ENCODE peak calls at places on chromosomes 3 and 15, in seven cellular contexts. Q is HCT116, G is stomach, H is sigmoid colon, D is GM12892, E is breast epithelium, C is spleen. V is an unnamed sample.
A peak's percentile ranks its signal among the peaks of the same experiment; 100 is the strongest.

GRCh38 chr15:68700395-68701123 is 120.1 kb downstream of the ANP32A start:
- DNase-seq in E (no peak), H (peak; percentile 86), Q (no peak), G (no peak), D (no peak), C (peak; percentile 72), V (no peak)

GRCh38 chr3:58117561-58118305 is 93.0 kb downstream of the DNASE1L3 start:
- DNase-seq in C (no peak), D (no peak), G (peak; percentile 93), H (no peak), Q (no peak), E (peak; percentile 43), V (no peak)

GRCh38 chr3:48694610-48695051 is 8.9 kb upstream of the NCKIPSD start:
- DNase-seq in D (no peak), G (peak; percentile 64), C (peak; percentile 47), H (peak; percentile 96), E (peak; percentile 76), Q (peak; percentile 32), V (no peak)

GRCh38 chr15:89389841-89390603 is 55.4 kb upstream of the POLG start:
- DNase-seq in H (no peak), Q (no peak), C (peak; percentile 71), D (no peak), E (no peak), G (no peak), V (no peak)

GRCh38 chr15:57537072-57537471 is 54.6 kb upstream of the MYZAP start:
- DNase-seq in E (no peak), G (peak; percentile 55), H (no peak), C (no peak), Q (peak; percentile 10), D (no peak), V (no peak)

GRCh38 chr3:159787191-159787590 is 201.4 kb upstream of the IL12A start:
- DNase-seq in C (no peak), G (no peak), Q (peak; percentile 82), E (no peak), H (no peak), D (no peak), V (no peak)

GRCh38 chr3:36372534-36372935 is 7.8 kb upstream of the STAC start:
- DNase-seq in C (no peak), E (no peak), H (no peak), G (no peak), Q (no peak), D (no peak), V (no peak)

GRCh38 chr15:28984421-28985375 is 98.9 kb downstream of the APBA2 start:
- DNase-seq in Q (no peak), C (no peak), E (peak; percentile 17), D (no peak), G (no peak), H (no peak), V (no peak)

GRCh38 chr15:79208179-79208578 is 74.3 kb upstream of the ANKRD34C start:
- DNase-seq in E (no peak), C (no peak), G (no peak), D (no peak), Q (no peak), H (no peak), V (no peak)

GRCh38 chr3:38454884-38455638 is 1.4 kb downstream of the ACVR2B start:
- DNase-seq in Q (no peak), C (peak; percentile 83), D (peak; percentile 43), E (peak; percentile 47), G (peak; percentile 87), H (peak; percentile 90), V (peak; percentile 46)

GRCh38 chr3:38455639-38456430 is 2.1 kb downstream of the ACVR2B start:
- DNase-seq in Q (no peak), C (no peak), D (no peak), G (no peak), H (peak; percentile 83), E (no peak), V (no peak)

GRCh38 chr3:38453075-38453913 is at the start of gene ACVR2B:
- DNase-seq in Q (peak; percentile 54), D (peak; percentile 76), G (peak; percentile 94), C (peak; percentile 91), H (peak; percentile 95), E (peak; percentile 84), V (peak; percentile 78)

GRCh38 chr3:38453914-38454178 is 156 bp downstream of the ACVR2B start:
- DNase-seq in Q (no peak), E (no peak), G (no peak), C (no peak), D (no peak), H (no peak), V (no peak)

GRCh38 chr3:38454179-38454883 is 641 bp downstream of the ACVR2B start:
- DNase-seq in C (peak; percentile 79), D (peak; percentile 52), G (peak; percentile 65), Q (no peak), E (peak; percentile 24), H (no peak), V (peak; percentile 60)
- TF ChIP-seq POLR2A in C (no peak), D (peak; percentile 35), G (no peak), Q (peak; percentile 40), E (no peak), H (no peak), V (no peak)

GRCh38 chr15:88038261-88038660 is 218.3 kb downstream of the NTRK3 start:
- DNase-seq in Q (no peak), H (no peak), C (no peak), G (no peak), E (peak; percentile 60), D (no peak), V (no peak)

GRCh38 chr15:88036154-88036839 is 220.2 kb downstream of the NTRK3 start:
- DNase-seq in D (no peak), G (no peak), C (no peak), H (no peak), E (no peak), Q (no peak), V (no peak)

GRCh38 chr15:88040516-88040915 is 216.0 kb downstream of the NTRK3 start:
- DNase-seq in C (no peak), H (no peak), G (no peak), D (no peak), Q (no peak), E (no peak), V (no peak)

GRCh38 chr15:88043396-88043795 is 213.1 kb downstream of the NTRK3 start:
- DNase-seq in Q (no peak), D (no peak), C (no peak), E (no peak), G (no peak), H (no peak), V (no peak)

DNA sequence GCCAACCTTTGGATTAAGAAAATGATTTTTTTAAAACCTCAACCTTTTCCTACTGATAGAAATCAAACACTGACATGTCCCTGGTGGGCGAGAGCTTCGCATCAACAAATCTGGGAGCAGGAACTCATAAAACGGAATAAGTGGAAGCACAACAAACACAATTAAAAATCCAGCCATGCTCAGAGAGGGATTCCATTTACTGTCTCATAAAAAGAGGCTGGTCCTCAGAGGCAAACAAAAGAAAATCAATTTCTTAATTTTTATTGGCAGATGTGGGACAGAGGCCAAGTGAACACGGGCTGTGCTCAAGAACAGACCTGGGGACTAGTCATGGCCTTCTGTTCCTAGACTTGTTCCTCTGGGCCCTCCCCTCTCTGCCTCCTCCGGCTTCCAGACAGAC is 214.5 kb downstream of the NTRK3 start:
- DNase-seq in Q (no peak), G (no peak), D (no peak), E (no peak), C (no peak), H (no peak), V (no peak)
- TF ChIP-seq POLR2AphosphoS5 in Q (no peak), G (no peak), D (no peak), E (no peak), C (no peak), H (no peak), V (no peak)

GRCh38 chr3:149086232-149086988 is at the start of gene HLTF:
- DNase-seq in D (peak; percentile 78), E (peak; percentile 82), G (peak; percentile 94), C (peak; percentile 94), H (peak; percentile 97), Q (peak; percentile 98), V (peak; percentile 74)
- TF ChIP-seq POLR2A in D (peak; percentile 72), E (no peak), G (no peak), C (no peak), H (peak; percentile 66), Q (no peak), V (no peak)

DNA sequence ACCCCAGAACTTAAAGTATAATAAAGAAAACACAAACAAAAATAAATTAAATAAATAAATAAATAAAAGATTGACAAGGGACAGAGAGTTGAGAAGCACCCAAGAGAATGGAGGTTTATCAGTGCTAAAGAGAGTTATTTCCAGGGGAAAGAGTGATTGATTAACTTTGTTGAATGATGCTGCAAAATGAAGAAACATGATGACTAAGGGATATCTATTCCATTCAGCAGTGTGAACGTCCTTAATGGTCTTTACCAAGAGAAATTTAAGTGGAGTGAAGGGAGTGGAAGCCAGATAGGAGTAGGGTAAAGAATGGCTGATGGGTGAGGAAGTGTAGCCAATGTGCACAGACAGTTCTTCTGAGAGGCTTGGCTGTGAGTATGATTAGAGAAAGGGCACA is 11.1 kb downstream of the REC114 start:
- DNase-seq in H (no peak), C (no peak), D (no peak), E (no peak), Q (no peak), G (no peak), V (no peak)
- TF ChIP-seq POLR2AphosphoS5 in H (no peak), C (no peak), D (no peak), E (no peak), Q (no peak), G (no peak), V (no peak)

DNA sequence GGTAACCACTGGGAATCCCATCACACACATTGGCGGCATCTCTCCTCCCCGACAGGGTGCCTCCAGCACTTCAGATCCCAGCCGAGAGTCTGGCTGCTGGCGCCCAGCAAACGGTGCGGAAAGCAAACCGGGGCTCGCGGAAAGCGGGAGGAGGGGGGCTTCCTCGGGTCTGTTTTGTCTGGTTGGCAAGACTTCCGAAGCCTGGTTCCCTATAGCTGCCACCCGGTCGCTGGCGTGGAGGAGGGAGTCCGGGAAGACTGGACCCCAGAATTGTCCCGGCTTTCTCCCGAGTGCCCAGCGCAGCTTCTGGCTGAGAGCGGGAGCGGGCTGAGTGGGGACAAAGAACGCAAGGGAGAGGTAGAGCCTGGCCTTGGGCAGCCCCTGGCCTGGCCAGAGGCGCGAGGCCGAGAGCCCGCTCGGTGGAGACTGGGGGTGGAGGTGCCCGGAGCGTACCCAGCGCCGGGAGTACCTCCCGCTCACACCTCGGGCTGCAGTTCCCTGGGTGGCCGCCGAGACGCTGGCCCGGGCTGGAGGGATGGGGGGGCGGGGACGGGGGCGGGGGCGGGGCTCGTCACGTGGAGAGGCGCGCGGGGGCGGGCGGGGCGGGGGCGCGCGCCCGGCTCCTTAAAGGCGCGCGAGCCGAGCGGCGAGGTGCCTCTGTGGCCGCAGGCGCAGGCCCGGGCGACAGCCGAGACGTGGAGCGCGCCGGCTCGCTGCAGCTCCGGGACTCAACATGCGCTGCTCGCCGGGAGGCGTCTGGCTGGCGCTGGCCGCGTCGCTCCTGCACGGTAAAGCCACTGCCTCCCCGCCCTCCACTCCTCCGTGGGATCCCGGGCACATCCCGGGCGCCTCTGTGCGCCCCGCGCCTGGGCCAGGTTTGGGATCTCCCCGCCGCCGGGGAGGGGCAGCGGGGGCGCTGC is at the start of gene CHRNA7:
- DNase-seq in H (peak; percentile 71), E (peak; percentile 22), Q (peak; percentile 33), D (peak; percentile 42), G (peak; percentile 76), C (peak; percentile 79), V (peak; percentile 46)
- TF ChIP-seq POLR2A in H (no peak), E (no peak), Q (peak; percentile 95), D (no peak), G (no peak), C (no peak), V (no peak)

GRCh38 chr3:23094412-23094811 is 108.7 kb upstream of the UBE2E2 start:
- DNase-seq in H (no peak), C (no peak), D (no peak), Q (no peak), G (no peak), E (no peak), V (no peak)
- TF ChIP-seq POLR2AphosphoS5 in H (no peak), C (no peak), D (no peak), Q (no peak), G (no peak), E (no peak), V (no peak)

V was measured in GM12891.